ENCODE peak calls at places on chromosomes 1 and 21, in five cellular contexts. D, V, B, Z and H are unnamed samples.

GRCh38 chr21:36747815-36748381 is 49.0 kb downstream of the SIM2 start:
- DNase-seq in D (peak; percentile 82), B (peak; percentile 84), Z (no peak), V (peak; percentile 96), H (peak; percentile 27)

GRCh38 chr1:91684599-91685196 is 184.0 kb downstream of the CDC7 start:
- DNase-seq in B (no peak), V (no peak), Z (no peak), D (no peak), H (no peak)

GRCh38 chr1:99784809-99785255 is 18.4 kb upstream of the FRRS1 start:
- DNase-seq in V (no peak), D (no peak), B (no peak), Z (no peak), H (no peak)

GRCh38 chr1:11129649-11130048 is 30.0 kb upstream of the EXOSC10 start:
- DNase-seq in D (no peak), B (no peak), V (no peak), Z (no peak), H (no peak)

GRCh38 chr1:31915438-31915837 is 22.7 kb downstream of the PTP4A2 start:
- DNase-seq in Z (no peak), D (no peak), V (no peak), B (no peak), H (no peak)

GRCh38 chr1:206772228-206773002 is at the start of gene IL10:
- DNase-seq in B (no peak), D (no peak), Z (no peak), V (peak; percentile 83), H (no peak)

GRCh38 chr1:152753586-152753985 is 4.2 kb upstream of the KPRP start:
- DNase-seq in D (no peak), Z (no peak), B (no peak), V (no peak), H (no peak)

GRCh38 chr1:68204965-68205630 is 27.2 kb downstream of the WLS start:
- DNase-seq in D (no peak), Z (no peak), V (no peak), B (no peak), H (no peak)

GRCh38 chr1:18948913-18949688 is 7.4 kb downstream of the IFFO2 start:
- DNase-seq in V (peak; percentile 75), B (peak; percentile 85), Z (peak; percentile 56), D (no peak), H (no peak)

GRCh38 chr1:28737245-28738137 is 751 bp downstream of the YTHDF2 start:
- DNase-seq in V (no peak), Z (peak; percentile 57), D (peak; percentile 45), B (peak; percentile 43), H (no peak)

GRCh38 chr1:109914587-109915240 is 4.1 kb downstream of the CSF1 start:
- DNase-seq in Z (no peak), V (peak; percentile 66), B (no peak), D (peak; percentile 40), H (no peak)

GRCh38 chr1:19260211-19261138 is 8.9 kb downstream of the MRTO4 start:
- DNase-seq in B (no peak), D (no peak), Z (peak; percentile 7), V (no peak), H (no peak)

GRCh38 chr1:19869929-19870328 is 12.3 kb upstream of the OTUD3 start:
- DNase-seq in V (no peak), D (no peak), Z (no peak), B (no peak), H (no peak)

GRCh38 chr1:205258313-205259176 is 30.8 kb downstream of the TMCC2 start:
- DNase-seq in D (peak; percentile 65), B (no peak), Z (no peak), V (peak; percentile 96), H (peak; percentile 66)

GRCh38 chr1:237891979-237892378 is 1.3 kb upstream of the ZP4 start:
- DNase-seq in B (no peak), Z (no peak), D (no peak), V (no peak), H (no peak)

GRCh38 chr1:204688776-204689175 is 3.2 kb upstream of the LRRN2 start:
- DNase-seq in V (no peak), Z (no peak), B (no peak), D (no peak), H (no peak)

GRCh38 chr1:115718011-115718754 is 50.3 kb downstream of the CASQ2 start:
- DNase-seq in B (no peak), Z (no peak), V (no peak), D (peak; percentile 19), H (no peak)